ENCODE peak calls at places on chromosomes 12 and 14, in five cellular contexts. One of them, this sample, is unnamed.

GRCh38 chr14:102050625-102051024 is 36.2 kb downstream of the HSP90AA1 start:
- DNase-seq in Ammon's horn: no peak
- DNase-seq in mesothelial cell of epicardium: no peak
- DNase-seq in NCI-H2171: no peak
- DNase-seq in brain microvascular endothelial cell: no peak
- DNase-seq in this sample: peak; percentile 90

GRCh38 chr12:52246720-52247621 is 13.9 kb downstream of the KRT7 start:
- DNase-seq in Ammon's horn: no peak
- DNase-seq in mesothelial cell of epicardium: no peak
- DNase-seq in NCI-H2171: peak; percentile 66
- DNase-seq in brain microvascular endothelial cell: no peak
- DNase-seq in this sample: no peak

GRCh38 chr14:103220982-103221641 is 97.9 kb downstream of the TNFAIP2 start:
- DNase-seq in Ammon's horn: no peak
- DNase-seq in mesothelial cell of epicardium: no peak
- DNase-seq in NCI-H2171: no peak
- DNase-seq in brain microvascular endothelial cell: no peak
- DNase-seq in this sample: peak; percentile 18

GRCh38 chr12:56126732-56127239 is 1.3 kb upstream of the ESYT1 start:
- DNase-seq in Ammon's horn: no peak
- DNase-seq in mesothelial cell of epicardium: no peak
- DNase-seq in NCI-H2171: no peak
- DNase-seq in brain microvascular endothelial cell: no peak
- DNase-seq in this sample: no peak

GRCh38 chr14:67886221-67886620 is 66.6 kb downstream of the RAD51B start:
- DNase-seq in Ammon's horn: no peak
- DNase-seq in mesothelial cell of epicardium: no peak
- DNase-seq in NCI-H2171: no peak
- DNase-seq in brain microvascular endothelial cell: no peak
- DNase-seq in this sample: no peak

GRCh38 chr12:89389755-89390661 is 37.7 kb upstream of the DUSP6 start:
- DNase-seq in Ammon's horn: no peak
- DNase-seq in mesothelial cell of epicardium: no peak
- DNase-seq in NCI-H2171: no peak
- DNase-seq in brain microvascular endothelial cell: peak; percentile 40
- DNase-seq in this sample: no peak

GRCh38 chr12:91637789-91638624 is 455.4 kb upstream of the DCN start:
- DNase-seq in Ammon's horn: no peak
- DNase-seq in mesothelial cell of epicardium: no peak
- DNase-seq in NCI-H2171: no peak
- DNase-seq in brain microvascular endothelial cell: no peak
- DNase-seq in this sample: no peak

GRCh38 chr12:50132505-50133135 is 20.6 kb downstream of the COX14 start:
- DNase-seq in Ammon's horn: peak; percentile 49
- DNase-seq in mesothelial cell of epicardium: no peak
- DNase-seq in NCI-H2171: peak; percentile 45
- DNase-seq in brain microvascular endothelial cell: no peak
- DNase-seq in this sample: peak; percentile 69

GRCh38 chr12:53719649-53720048 is 7.6 kb downstream of the CALCOCO1 start:
- DNase-seq in Ammon's horn: no peak
- DNase-seq in mesothelial cell of epicardium: no peak
- DNase-seq in NCI-H2171: no peak
- DNase-seq in brain microvascular endothelial cell: no peak
- DNase-seq in this sample: no peak

GRCh38 chr14:75141967-75142366 is 15.1 kb upstream of the NEK9 start:
- DNase-seq in Ammon's horn: peak; percentile 56
- DNase-seq in mesothelial cell of epicardium: no peak
- DNase-seq in NCI-H2171: no peak
- DNase-seq in brain microvascular endothelial cell: peak; percentile 38
- DNase-seq in this sample: peak; percentile 53

GRCh38 chr14:35400707-35401421 is 3.7 kb downstream of the NFKBIA start:
- DNase-seq in Ammon's horn: no peak
- DNase-seq in mesothelial cell of epicardium: no peak
- DNase-seq in NCI-H2171: no peak
- DNase-seq in brain microvascular endothelial cell: no peak
- DNase-seq in this sample: no peak

GRCh38 chr12:12441891-12442461 is 85.1 kb downstream of the BORCS5 start:
- DNase-seq in Ammon's horn: no peak
- DNase-seq in mesothelial cell of epicardium: no peak
- DNase-seq in NCI-H2171: no peak
- DNase-seq in brain microvascular endothelial cell: peak; percentile 54
- DNase-seq in this sample: no peak

GRCh38 chr14:22039938-22040780 is 366.5 kb upstream of the OR4E1 start:
- DNase-seq in Ammon's horn: peak; percentile 17
- DNase-seq in mesothelial cell of epicardium: no peak
- DNase-seq in NCI-H2171: no peak
- DNase-seq in brain microvascular endothelial cell: no peak
- DNase-seq in this sample: no peak

GRCh38 chr14:65206448-65207096 is 104.3 kb upstream of the MAX start:
- DNase-seq in Ammon's horn: no peak
- DNase-seq in mesothelial cell of epicardium: no peak
- DNase-seq in NCI-H2171: no peak
- DNase-seq in brain microvascular endothelial cell: peak; percentile 35
- DNase-seq in this sample: peak; percentile 63

GRCh38 chr12:71007736-71008449 is 87.4 kb upstream of the PTPRR start:
- DNase-seq in Ammon's horn: no peak
- DNase-seq in mesothelial cell of epicardium: no peak
- DNase-seq in NCI-H2171: no peak
- DNase-seq in brain microvascular endothelial cell: no peak
- DNase-seq in this sample: peak; percentile 11

GRCh38 chr12:6847676-6848075 is 3.4 kb downstream of the CDCA3 start:
- DNase-seq in Ammon's horn: no peak
- DNase-seq in mesothelial cell of epicardium: no peak
- DNase-seq in NCI-H2171: no peak
- DNase-seq in brain microvascular endothelial cell: no peak
- DNase-seq in this sample: no peak

GRCh38 chr12:131618303-131618658 is 92.6 kb upstream of the SFSWAP start:
- DNase-seq in Ammon's horn: no peak
- DNase-seq in mesothelial cell of epicardium: no peak
- DNase-seq in NCI-H2171: no peak
- DNase-seq in brain microvascular endothelial cell: peak; percentile 14
- DNase-seq in this sample: no peak

GRCh38 chr12:105057174-105057573 is 27.1 kb downstream of the ALDH1L2 start:
- DNase-seq in Ammon's horn: no peak
- DNase-seq in mesothelial cell of epicardium: no peak
- DNase-seq in NCI-H2171: no peak
- DNase-seq in brain microvascular endothelial cell: no peak
- DNase-seq in this sample: no peak

GRCh38 chr14:93234798-93235197 is 27.7 kb downstream of the UBR7 start:
- DNase-seq in Ammon's horn: no peak
- DNase-seq in mesothelial cell of epicardium: no peak
- DNase-seq in NCI-H2171: no peak
- DNase-seq in brain microvascular endothelial cell: peak; percentile 72
- DNase-seq in this sample: peak; percentile 76

GRCh38 chr12:11892065-11892391 is 178.7 kb upstream of the BCL2L14 start:
- DNase-seq in Ammon's horn: no peak
- DNase-seq in mesothelial cell of epicardium: no peak
- DNase-seq in NCI-H2171: no peak
- DNase-seq in brain microvascular endothelial cell: no peak
- DNase-seq in this sample: no peak

GRCh38 chr12:50453872-50454271 is 50.9 kb upstream of the DIP2B start:
- DNase-seq in Ammon's horn: no peak
- DNase-seq in mesothelial cell of epicardium: no peak
- DNase-seq in NCI-H2171: no peak
- DNase-seq in brain microvascular endothelial cell: no peak
- DNase-seq in this sample: no peak

GRCh38 chr14:69615471-69616407 is 4.3 kb downstream of the SUSD6 start:
- DNase-seq in Ammon's horn: peak; percentile 80
- DNase-seq in mesothelial cell of epicardium: no peak
- DNase-seq in NCI-H2171: peak; percentile 65
- DNase-seq in brain microvascular endothelial cell: peak; percentile 78
- DNase-seq in this sample: peak; percentile 84

GRCh38 chr14:65412881-65413738 is 580 bp downstream of the FUT8 start:
- DNase-seq in Ammon's horn: peak; percentile 29
- DNase-seq in mesothelial cell of epicardium: no peak
- DNase-seq in NCI-H2171: peak; percentile 80
- DNase-seq in brain microvascular endothelial cell: peak; percentile 47
- DNase-seq in this sample: peak; percentile 72

GRCh38 chr14:49951946-49952345 is 59.1 kb downstream of the ARF6 start:
- DNase-seq in Ammon's horn: no peak
- DNase-seq in mesothelial cell of epicardium: no peak
- DNase-seq in NCI-H2171: no peak
- DNase-seq in brain microvascular endothelial cell: no peak
- DNase-seq in this sample: no peak

GRCh38 chr14:75409425-75410205 is 18.2 kb upstream of the JDP2 start:
- DNase-seq in Ammon's horn: no peak
- DNase-seq in mesothelial cell of epicardium: no peak
- DNase-seq in NCI-H2171: no peak
- DNase-seq in brain microvascular endothelial cell: no peak
- DNase-seq in this sample: no peak

GRCh38 chr12:8887285-8887715 is 27.0 kb upstream of the PHC1 start:
- DNase-seq in Ammon's horn: no peak
- DNase-seq in mesothelial cell of epicardium: no peak
- DNase-seq in NCI-H2171: no peak
- DNase-seq in brain microvascular endothelial cell: no peak
- DNase-seq in this sample: no peak

GRCh38 chr14:34354556-34354955 is 107.5 kb downstream of the SPTSSA start:
- DNase-seq in Ammon's horn: no peak
- DNase-seq in mesothelial cell of epicardium: no peak
- DNase-seq in NCI-H2171: no peak
- DNase-seq in brain microvascular endothelial cell: no peak
- DNase-seq in this sample: no peak

GRCh38 chr12:104515899-104516298 is 59.2 kb downstream of the CHST11 start:
- DNase-seq in Ammon's horn: no peak
- DNase-seq in mesothelial cell of epicardium: no peak
- DNase-seq in NCI-H2171: no peak
- DNase-seq in brain microvascular endothelial cell: no peak
- DNase-seq in this sample: no peak

GRCh38 chr14:105173901-105174894 is 5.6 kb upstream of the JAG2 start:
- DNase-seq in Ammon's horn: no peak
- DNase-seq in mesothelial cell of epicardium: no peak
- DNase-seq in NCI-H2171: no peak
- DNase-seq in brain microvascular endothelial cell: no peak
- DNase-seq in this sample: no peak

GRCh38 chr14:35704793-35705493 is 104.2 kb downstream of the RALGAPA1 start:
- DNase-seq in Ammon's horn: no peak
- DNase-seq in mesothelial cell of epicardium: no peak
- DNase-seq in NCI-H2171: no peak
- DNase-seq in brain microvascular endothelial cell: no peak
- DNase-seq in this sample: no peak

GRCh38 chr12:116241157-116241772 is 36.2 kb downstream of the MED13L start:
- DNase-seq in Ammon's horn: no peak
- DNase-seq in mesothelial cell of epicardium: no peak
- DNase-seq in NCI-H2171: no peak
- DNase-seq in brain microvascular endothelial cell: no peak
- DNase-seq in this sample: no peak

GRCh38 chr12:90124914-90125313 is 416.3 kb upstream of the ATP2B1 start:
- DNase-seq in Ammon's horn: no peak
- DNase-seq in mesothelial cell of epicardium: no peak
- DNase-seq in NCI-H2171: no peak
- DNase-seq in brain microvascular endothelial cell: no peak
- DNase-seq in this sample: no peak

GRCh38 chr14:68297871-68298468 is 478.4 kb downstream of the RAD51B start:
- DNase-seq in Ammon's horn: peak; percentile 35
- DNase-seq in mesothelial cell of epicardium: no peak
- DNase-seq in NCI-H2171: no peak
- DNase-seq in brain microvascular endothelial cell: peak; percentile 3
- DNase-seq in this sample: peak; percentile 69

GRCh38 chr12:93002278-93003054 is 73.4 kb upstream of the EEA1 start:
- DNase-seq in Ammon's horn: peak; percentile 51
- DNase-seq in mesothelial cell of epicardium: no peak
- DNase-seq in NCI-H2171: no peak
- DNase-seq in brain microvascular endothelial cell: peak; percentile 87
- DNase-seq in this sample: peak; percentile 94

GRCh38 chr12:2960996-2961616 is 1.9 kb downstream of the TEAD4 start:
- DNase-seq in Ammon's horn: no peak
- DNase-seq in mesothelial cell of epicardium: no peak
- DNase-seq in NCI-H2171: no peak
- DNase-seq in brain microvascular endothelial cell: no peak
- DNase-seq in this sample: no peak

GRCh38 chr14:94051779-94052178 is 25.6 kb downstream of the OTUB2 start:
- DNase-seq in Ammon's horn: peak; percentile 1
- DNase-seq in mesothelial cell of epicardium: no peak
- DNase-seq in NCI-H2171: no peak
- DNase-seq in brain microvascular endothelial cell: no peak
- DNase-seq in this sample: no peak

GRCh38 chr12:109999983-110000505 is 814 bp downstream of the ANKRD13A start:
- DNase-seq in Ammon's horn: no peak
- DNase-seq in mesothelial cell of epicardium: no peak
- DNase-seq in NCI-H2171: no peak
- DNase-seq in brain microvascular endothelial cell: no peak
- DNase-seq in this sample: peak; percentile 67

GRCh38 chr12:64625243-64626077 is 15.2 kb downstream of the RASSF3 start:
- DNase-seq in Ammon's horn: peak; percentile 71
- DNase-seq in mesothelial cell of epicardium: no peak
- DNase-seq in NCI-H2171: no peak
- DNase-seq in brain microvascular endothelial cell: peak; percentile 84
- DNase-seq in this sample: peak; percentile 80

This sample was measured in AG10803.